ENCODE peak calls at places on chromosomes 13 and 19, in five cellular contexts. W is HCT116, U is HepG2, D is GM12878, A is K562. X is an unnamed sample.

GRCh38 chr13:72648513-72649065 is 78.8 kb downstream of the MZT1 start:
- DNase-seq in W (peak; percentile 1), U (no peak), D (no peak), A (no peak), X (no peak)

GRCh38 chr19:56158170-56158757 is 17.2 kb downstream of the ZNF444 start:
- DNase-seq in W (no peak), U (no peak), D (no peak), A (no peak), X (no peak)

GRCh38 chr19:35673121-35673804 is 6.9 kb downstream of the UPK1A start:
- DNase-seq in W (peak; percentile 53), U (peak; percentile 24), D (no peak), A (peak; percentile 73), X (peak; percentile 20)

GRCh38 chr13:94249512-94249911 is 230.0 kb downstream of the DCT start:
- DNase-seq in W (no peak), U (peak; percentile 27), D (no peak), A (no peak), X (no peak)

GRCh38 chr19:35216833-35217707 is 11.5 kb downstream of the FAM187B start:
- DNase-seq in W (no peak), U (no peak), D (no peak), A (no peak), X (no peak)

GRCh38 chr19:13150919-13151604 is 851 bp downstream of the IER2 start:
- DNase-seq in W (no peak), U (no peak), D (no peak), A (peak; percentile 42), X (no peak)

GRCh38 chr13:26469602-26470001 is 87.9 kb upstream of the WASF3 start:
- DNase-seq in W (no peak), U (no peak), D (no peak), A (no peak), X (no peak)

GRCh38 chr19:12782424-12783225 is 7.3 kb upstream of the HOOK2 start:
- DNase-seq in W (no peak), U (no peak), D (no peak), A (peak; percentile 84), X (no peak)

GRCh38 chr19:29680447-29680846 is 15.2 kb downstream of the PLEKHF1 start:
- DNase-seq in W (no peak), U (no peak), D (no peak), A (no peak), X (no peak)

GRCh38 chr13:47932953-47933687 is 68.0 kb downstream of the SUCLA2 start:
- DNase-seq in W (no peak), U (peak; percentile 76), D (no peak), A (no peak), X (no peak)
- TF ChIP-seq REST in W (no peak), U (no peak), D (no peak), A (no peak), X (no peak)

GRCh38 chr13:111912991-111913781 is 153.8 kb upstream of the SOX1 start:
- DNase-seq in W (no peak), U (no peak), D (no peak), A (no peak), X (no peak)

GRCh38 chr13:111909971-111910671 is 156.8 kb upstream of the SOX1 start:
- DNase-seq in W (no peak), U (no peak), D (no peak), A (no peak), X (no peak)

GRCh38 chr13:111911141-111911720 is 155.7 kb upstream of the SOX1 start:
- DNase-seq in W (no peak), U (no peak), D (no peak), A (no peak), X (no peak)

GRCh38 chr13:111912453-111912866 is 154.5 kb upstream of the SOX1 start:
- DNase-seq in W (no peak), U (no peak), D (no peak), A (no peak), X (no peak)

GRCh38 chr13:111911754-111912452 is 155.0 kb upstream of the SOX1 start:
- DNase-seq in W (no peak), U (no peak), D (no peak), A (no peak), X (no peak)
- H3K9me3 ChIP-seq in W (no peaks in the 10 kb centered on the region), U (no peaks in the 10 kb centered on the region), D (no peaks in the 10 kb centered on the region), A (no peaks in the 10 kb centered on the region), X (no peaks in the 10 kb centered on the region)

DNA sequence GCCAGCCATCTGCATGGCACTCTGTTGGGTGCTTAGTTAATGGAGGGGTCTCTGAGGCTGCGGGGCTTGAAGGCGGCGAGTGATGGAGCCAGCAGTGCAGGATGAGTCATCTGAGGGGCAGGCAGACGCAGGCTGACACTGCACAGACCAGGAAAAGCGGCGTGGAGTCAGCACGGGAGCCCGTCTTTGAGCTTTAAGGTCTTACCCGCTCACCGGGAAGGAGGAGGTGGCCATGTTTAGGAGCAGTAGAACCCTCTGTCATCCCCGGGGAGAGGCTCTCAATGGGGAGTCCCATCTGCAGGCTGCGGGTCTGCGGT is 13.1 kb downstream of the NAXD start:
- DNase-seq in W (no peak), U (no peak), D (no peak), A (no peak), X (no peak)
- TF ChIP-seq POLR2AphosphoS5 in W (no peak), U (no peak), D (no peak), A (no peak), X (no peak)

GRCh38 chr13:111184685-111185401 is 69.7 kb downstream of the ARHGEF7 start:
- DNase-seq in W (no peak), U (no peak), D (peak; percentile 93), A (no peak), X (no peak)
- TF ChIP-seq REST in W (no peak), U (no peak), D (no peak), A (no peak), X (no peak)

GRCh38 chr19:52415711-52416110 is 13.2 kb upstream of the ZNF534 start:
- DNase-seq in W (no peak), U (no peak), D (no peak), A (no peak), X (no peak)
- H3K9me3 ChIP-seq in W (peaks cover 3% of the 10 kb centered on the region), U (peaks cover 100% of the 10 kb centered on the region), D (peaks cover 2% of the 10 kb centered on the region), A (no peaks in the 10 kb centered on the region), X (peaks cover 20% of the 10 kb centered on the region)

GRCh38 chr19:1226522-1227312 is 11.1 kb downstream of the CBARP start:
- DNase-seq in W (no peak), U (no peak), D (no peak), A (no peak), X (no peak)
- TF ChIP-seq POLR2AphosphoS5 in W (no peak), U (no peak), D (no peak), A (peak; percentile 8), X (no peak)

DNA sequence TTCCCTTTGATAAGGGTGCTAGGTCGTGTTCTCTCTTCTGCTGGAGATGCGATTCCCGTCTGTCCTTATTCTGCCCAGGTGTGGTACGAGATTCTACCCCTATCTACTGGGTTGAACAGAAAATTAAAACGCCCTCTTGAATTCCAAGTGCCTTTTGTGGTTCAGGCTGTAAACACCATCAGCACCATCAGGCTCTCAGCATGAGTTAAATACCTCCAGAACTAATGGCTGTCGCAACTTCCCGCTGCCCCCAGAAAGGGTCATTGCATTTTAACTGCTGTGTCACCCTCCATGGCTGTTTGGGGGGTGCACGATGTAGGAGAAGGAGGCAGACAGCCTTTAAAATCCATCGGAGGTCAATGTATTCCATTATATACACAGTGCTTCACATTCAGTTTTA is 177.4 kb downstream of the OXGR1 start:
- DNase-seq in W (no peak), U (no peak), D (no peak), A (no peak), X (no peak)
- TF ChIP-seq REST in W (no peak), U (no peak), D (no peak), A (no peak), X (no peak)

DNA sequence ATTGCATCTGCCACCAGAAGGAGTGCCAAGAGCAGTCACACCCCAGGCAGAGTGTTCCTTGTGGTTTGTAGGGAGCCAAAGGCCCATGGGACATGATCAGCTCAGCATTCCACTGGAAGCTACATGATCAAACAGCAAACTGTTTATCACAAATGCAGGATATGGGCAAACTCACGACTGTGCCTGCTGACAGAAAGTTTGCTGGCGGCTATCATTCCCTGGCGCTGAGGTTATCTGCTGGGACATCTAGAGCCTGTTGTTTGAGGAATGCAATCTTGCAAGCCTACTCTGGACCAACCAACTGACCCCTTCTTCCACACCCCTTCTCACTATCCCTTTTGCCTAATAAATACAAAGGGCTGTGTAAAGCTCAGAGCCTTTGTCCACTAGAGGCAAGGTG is 7.7 kb upstream of the ZNF613 start:
- DNase-seq in W (no peak), U (no peak), D (no peak), A (no peak), X (no peak)
- H3K9me3 ChIP-seq in W (peaks cover 45% of the 10 kb centered on the region), U (peaks cover 89% of the 10 kb centered on the region), D (peaks cover 29% of the 10 kb centered on the region), A (peaks cover 22% of the 10 kb centered on the region), X (peaks cover 22% of the 10 kb centered on the region)

GRCh38 chr13:40252241-40252640 is 414.2 kb downstream of the FOXO1 start:
- DNase-seq in W (no peak), U (no peak), D (no peak), A (no peak), X (no peak)

GRCh38 chr13:40243982-40244381 is 422.5 kb downstream of the FOXO1 start:
- DNase-seq in W (no peak), U (no peak), D (no peak), A (no peak), X (no peak)

GRCh38 chr13:40251343-40252032 is 415.0 kb downstream of the FOXO1 start:
- DNase-seq in W (no peak), U (no peak), D (no peak), A (no peak), X (no peak)

GRCh38 chr13:40245567-40245966 is 420.9 kb downstream of the FOXO1 start:
- DNase-seq in W (no peak), U (no peak), D (no peak), A (no peak), X (no peak)

DNA sequence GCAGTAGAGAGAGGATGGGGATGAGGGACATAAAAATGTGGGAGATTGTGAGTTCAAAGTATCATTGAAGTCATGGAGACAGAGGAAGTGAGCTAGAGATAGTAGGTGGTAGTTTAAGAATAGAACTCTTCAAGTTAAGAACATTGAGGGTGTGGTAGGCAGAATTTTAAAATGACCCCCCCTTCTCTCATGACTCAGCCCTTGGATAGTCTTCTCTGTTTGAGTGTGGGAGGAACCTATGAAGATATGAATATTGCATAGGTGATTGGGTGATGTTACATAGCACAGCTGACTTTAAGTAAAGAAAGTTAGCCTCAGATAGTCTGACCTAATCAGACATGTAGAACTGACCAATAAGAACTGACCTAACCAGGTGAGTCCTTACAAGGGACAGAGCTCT is 418.6 kb downstream of the FOXO1 start:
- DNase-seq in W (no peak), U (no peak), D (no peak), A (no peak), X (no peak)
- TF ChIP-seq POLR2AphosphoS5 in W (no peak), U (no peak), D (no peak), A (no peak), X (no peak)